ENCODE peak calls at places on chromosomes 3 and 15, in six cellular contexts. V is mesendoderm, K is keratinocyte, O is right cardiac atrium, R is cardiac muscle cell, Q is GM23338. D is an unnamed sample.

GRCh38 chr15:69777356-69777755 is 320.4 kb downstream of the TLE3 start:
- DNase-seq in Q (no peak), K (no peak), O (no peak), R (no peak), V (no peak), D (no peak)

GRCh38 chr3:179451335-179452165 is at the start of gene GNB4:
- DNase-seq in O (peak), V (peak), R (peak), Q (peak), K (no peak), D (no peak)

GRCh38 chr3:138289701-138290100 is 40.0 kb downstream of the NME9 start:
- DNase-seq in V (no peak), K (no peak), Q (no peak), O (no peak), R (no peak), D (no peak)

GRCh38 chr3:153734777-153735551 is 386.2 kb upstream of the ARHGEF26 start:
- DNase-seq in K (peak), R (no peak), V (no peak), Q (no peak), O (no peak), D (no peak)

GRCh38 chr3:105869531-105869833 is 670 bp upstream of the CBLB start:
- DNase-seq in V (no peak), Q (no peak), K (no peak), O (no peak), R (no peak), D (no peak)

GRCh38 chr3:16865335-16865734 is 19.4 kb upstream of the PLCL2 start:
- DNase-seq in K (no peak), R (no peak), Q (no peak), O (no peak), V (no peak), D (no peak)

GRCh38 chr3:160448845-160449659 is 534 bp downstream of the TRIM59 start:
- DNase-seq in Q (no peak), V (no peak), K (no peak), R (peak), O (peak), D (peak)

GRCh38 chr3:30124435-30125390 is 481.7 kb upstream of the TGFBR2 start:
- DNase-seq in R (peak), K (no peak), O (peak), V (peak), Q (peak), D (no peak)

GRCh38 chr15:28993720-28994053 is 107.9 kb downstream of the APBA2 start:
- DNase-seq in R (no peak), K (no peak), Q (no peak), V (no peak), O (no peak), D (no peak)

GRCh38 chr3:152497457-152497856 is 228.7 kb downstream of the MBNL1 start:
- DNase-seq in K (no peak), R (no peak), O (no peak), Q (no peak), V (no peak), D (no peak)

GRCh38 chr3:128278761-128279593 is 125.7 kb downstream of the EEFSEC start:
- DNase-seq in O (peak), K (no peak), V (peak), Q (peak), R (peak), D (no peak)

GRCh38 chr15:101037090-101037830 is 118.1 kb downstream of the LRRK1 start:
- DNase-seq in V (no peak), Q (no peak), O (no peak), R (no peak), K (no peak), D (no peak)

GRCh38 chr3:40557558-40558161 is 32.9 kb downstream of the ZNF621 start:
- DNase-seq in R (no peak), V (no peak), Q (no peak), O (no peak), K (no peak), D (no peak)

GRCh38 chr3:36907911-36908646 is 36.8 kb downstream of the TRANK1 start:
- DNase-seq in R (no peak), V (no peak), O (peak), Q (peak), K (no peak), D (peak)

GRCh38 chr3:70000028-70000410 is 486 bp downstream of the SAMMSON start:
- DNase-seq in Q (peak), O (no peak), R (no peak), V (no peak), K (no peak), D (no peak)

GRCh38 chr3:100103558-100104441 is 10.5 kb downstream of the FILIP1L start:
- DNase-seq in O (no peak), Q (no peak), K (no peak), V (no peak), R (no peak), D (no peak)

GRCh38 chr15:101115887-101116680 is 135.8 kb downstream of the CHSY1 start:
- DNase-seq in K (no peak), Q (no peak), V (no peak), O (peak), R (no peak), D (peak)

GRCh38 chr3:94225176-94225742 is 162.4 kb downstream of the NSUN3 start:
- DNase-seq in K (no peak), Q (no peak), O (no peak), V (no peak), R (no peak), D (no peak)
- H3K4me3 ChIP-seq in K (no peak), Q (no peak), O (no peak), V (no peak), R (no peak), D (no peak)

GRCh38 chr15:52657338-52657737 is 21.9 kb downstream of the ATOSA start:
- DNase-seq in O (no peak), V (no peak), Q (no peak), K (no peak), R (no peak), D (no peak)
- H3K4me3 ChIP-seq in O (no peak), V (no peak), Q (no peak), K (no peak), R (no peak), D (no peak)

GRCh38 chr15:89121414-89121813 is 33.2 kb downstream of the ABHD2 start:
- DNase-seq in R (no peak), V (no peak), O (no peak), Q (no peak), K (no peak), D (no peak)
- H3K4me3 ChIP-seq in R (no peak), V (no peak), O (no peak), Q (no peak), K (no peak), D (no peak)

GRCh38 chr3:50953825-50954224 is 279.1 kb downstream of the DOCK3 start:
- DNase-seq in Q (no peak), V (no peak), K (no peak), R (no peak), O (no peak), D (no peak)
- H3K4me3 ChIP-seq in Q (no peak), V (no peak), K (no peak), R (no peak), O (no peak), D (no peak)